ENCODE peak calls at places on chromosomes 12 and 14, in nine cellular contexts. N is fibroblast of lung; J is heart right ventricle; X is MM.1S; O is CD4-positive, alpha-beta T cell; M is transverse colon; I is Peyer's patch; Y is suprapubic skin; W is left lung. G is an unnamed sample. For H3K27me3 and H3K9me3, the result is how much of the 10 kb centered on the place peaks cover.

GRCh38 chr12:85874064-85874463 is at the start of gene NTS:
- DNase-seq in W (no peak), O (no peak), Y (no peak), X (no peak), J (no peak), N (no peak), M (no peak), I (no peak), G (no peak)

GRCh38 chr14:75279153-75279738 is 618 bp downstream of the FOS start:
- DNase-seq in W (peak), J (peak), Y (peak), M (peak), X (no peak), I (peak), N (peak), O (peak), G (no peak)

GRCh38 chr12:77485961-77486579 is 344.6 kb upstream of the NAV3 start:
- DNase-seq in Y (no peak), O (no peak), I (no peak), W (no peak), J (no peak), N (no peak), M (no peak), X (no peak), G (no peak)

GRCh38 chr12:113065126-113066007 is 8.8 kb downstream of the DTX1 start:
- DNase-seq in X (no peak), O (no peak), Y (no peak), N (no peak), I (no peak), M (no peak), W (no peak), J (no peak), G (no peak)

GRCh38 chr14:21940887-21941855 is 267.6 kb upstream of the OR4E1 start:
- DNase-seq in M (no peak), W (peak), X (no peak), J (no peak), O (no peak), I (no peak), Y (no peak), N (no peak), G (peak)

GRCh38 chr12:27488479-27488878 is 35.5 kb upstream of the PPFIBP1 start:
- DNase-seq in N (no peak), I (no peak), X (no peak), M (no peak), O (no peak), Y (no peak), W (no peak), J (no peak), G (no peak)

GRCh38 chr14:104708606-104709268 is 15.3 kb upstream of the ADSS1 start:
- DNase-seq in N (no peak), O (peak), W (no peak), X (peak), M (peak), J (peak), I (peak), Y (no peak), G (peak)

GRCh38 chr12:43760396-43760795 is 1.6 kb downstream of the IRAK4 start:
- DNase-seq in I (no peak), O (no peak), M (no peak), Y (no peak), J (no peak), N (no peak), X (no peak), W (no peak), G (no peak)

GRCh38 chr14:77599894-77600293 is 16.5 kb downstream of the SPTLC2 start:
- DNase-seq in N (peak), X (no peak), J (no peak), I (no peak), Y (no peak), W (no peak), O (no peak), M (peak), G (peak)

GRCh38 chr14:61234215-61234916 is 46.8 kb downstream of the TMEM30B start:
- DNase-seq in J (no peak), M (no peak), X (no peak), O (no peak), W (no peak), N (no peak), I (no peak), Y (no peak), G (no peak)
- H3K27me3 ChIP-seq in J (under half), M (under half), X (under half), O (under half), W (under half), N (under half), I (under half), Y (under half), G (under half)

GRCh38 chr12:37672655-37673260 is 643.8 kb upstream of the ALG10B start:
- DNase-seq in Y (no peak), M (no peak), N (no peak), I (no peak), J (no peak), X (no peak), W (no peak), O (no peak), G (no peak)
- H3K9me3 ChIP-seq in Y (under half), M (under half), N (under half), I (under half), J (under half), X (under half), W (under half), O (under half), G (under half)

DNA sequence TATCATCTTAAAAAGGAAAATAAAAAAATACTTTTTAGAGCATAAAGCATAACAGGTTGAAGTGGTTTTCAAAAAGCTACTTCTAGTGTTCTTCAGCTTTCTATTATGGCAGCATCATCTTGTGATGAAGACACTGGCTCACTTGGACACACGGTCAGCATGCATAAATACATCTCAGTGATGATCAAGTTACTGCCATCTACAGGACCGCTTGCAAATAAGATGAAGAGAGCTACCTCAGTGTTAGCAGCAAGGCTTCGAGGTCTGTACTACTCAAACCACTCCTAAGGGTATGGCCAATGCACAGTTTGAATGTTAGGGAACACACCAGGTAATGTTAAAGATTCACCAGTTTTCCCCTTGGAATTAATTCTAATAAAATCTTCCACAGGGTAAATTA is 58.8 kb downstream of the GALC start:
- DNase-seq in I (no peak), X (no peak), M (no peak), O (no peak), W (no peak), Y (no peak), J (no peak), N (peak), G (no peak)
- TF ChIP-seq CTCF in I (no peak), X (no peak), M (no peak), O (no peak), W (no peak), Y (no peak), J (no peak), N (peak), G (peak)

GRCh38 chr14:64503184-64503433 is 529 bp downstream of the ZBTB25 start:
- DNase-seq in O (no peak), N (no peak), X (no peak), J (no peak), Y (no peak), I (no peak), W (no peak), M (no peak), G (no peak)

GRCh38 chr14:64502476-64503183 is 1.0 kb downstream of the ZBTB25 start:
- DNase-seq in M (peak), O (peak), N (peak), X (peak), W (no peak), I (no peak), Y (peak), J (no peak), G (peak)

GRCh38 chr14:64503434-64504309 is at the start of gene ZBTB25:
- DNase-seq in W (peak), O (peak), I (peak), Y (peak), J (peak), X (peak), N (peak), M (peak), G (peak)

GRCh38 chr14:64504897-64505771 is 564 bp downstream of the ZBTB1 start:
- DNase-seq in O (peak), Y (peak), M (peak), N (peak), W (peak), J (peak), I (peak), X (peak), G (peak)

GRCh38 chr14:64504310-64504896 is at the start of gene ZBTB1:
- DNase-seq in M (peak), W (peak), J (peak), O (peak), I (peak), X (peak), Y (peak), N (peak), G (peak)
- H3K27me3 ChIP-seq in M (under half), W (under half), J (under half), O (under half), I (under half), X (under half), Y (under half), N (under half), G (under half)

GRCh38 chr12:120866143-120866542 is 38.0 kb downstream of the SPPL3 start:
- DNase-seq in O (no peak), M (no peak), I (no peak), J (no peak), X (no peak), Y (no peak), N (no peak), W (no peak), G (no peak)
- H3K9me3 ChIP-seq in O (under half), M (under half), I (under half), J (under half), X (under half), Y (under half), N (under half), W (under half), G (under half)

DNA sequence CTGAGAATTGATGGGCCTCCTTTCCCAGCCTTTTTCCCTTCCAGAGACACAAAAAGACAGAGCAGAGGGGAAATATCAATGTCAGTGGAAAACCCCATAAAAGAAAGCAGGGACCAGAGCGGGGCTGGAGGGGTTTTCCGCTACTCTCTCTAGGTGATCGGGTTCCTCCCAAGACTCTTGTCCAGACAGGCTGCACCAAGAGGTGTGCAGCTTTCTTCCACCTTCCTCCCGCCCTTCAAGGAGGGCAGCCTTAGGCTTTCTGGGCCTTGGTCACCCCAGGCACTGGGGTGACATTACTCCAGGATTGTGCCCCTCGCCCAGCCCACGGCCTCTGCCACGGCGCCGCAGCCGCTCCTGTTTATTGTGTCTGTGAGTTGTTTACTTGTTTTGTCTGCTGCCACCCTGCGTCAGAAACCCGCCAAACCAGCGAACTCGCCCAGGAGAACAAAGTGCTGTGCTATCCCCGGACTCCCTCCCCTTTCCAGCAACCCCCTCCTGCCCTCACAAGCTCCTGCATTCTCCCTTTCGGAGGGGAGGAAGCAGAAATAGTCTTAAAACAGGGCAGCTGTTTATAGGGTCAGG is 6.7 kb upstream of the HOXC6 start:
- DNase-seq in M (no peak), Y (no peak), O (no peak), I (no peak), J (no peak), X (no peak), N (no peak), W (peak), G (no peak)
- TF ChIP-seq CTCF in M (no peak), Y (peak), O (no peak), I (peak), J (no peak), X (peak), N (no peak), W (no peak), G (no peak)

GRCh38 chr12:57460457-57461325 is 1.1 kb downstream of the GLI1 start:
- DNase-seq in J (no peak), X (peak), O (no peak), Y (no peak), N (no peak), I (no peak), M (no peak), W (no peak), G (no peak)

GRCh38 chr12:57461326-57461903 is 1.8 kb downstream of the GLI1 start:
- DNase-seq in J (peak), X (no peak), N (peak), M (peak), O (no peak), Y (peak), W (peak), I (peak), G (no peak)

GRCh38 chr12:57458665-57459054 is 925 bp upstream of the GLI1 start:
- DNase-seq in Y (no peak), J (no peak), W (no peak), N (no peak), O (no peak), I (no peak), M (no peak), X (no peak), G (no peak)

GRCh38 chr12:57459750-57460400 is at the start of gene GLI1:
- DNase-seq in W (no peak), N (no peak), X (no peak), J (no peak), M (no peak), Y (no peak), I (peak), O (no peak), G (no peak)

DNA sequence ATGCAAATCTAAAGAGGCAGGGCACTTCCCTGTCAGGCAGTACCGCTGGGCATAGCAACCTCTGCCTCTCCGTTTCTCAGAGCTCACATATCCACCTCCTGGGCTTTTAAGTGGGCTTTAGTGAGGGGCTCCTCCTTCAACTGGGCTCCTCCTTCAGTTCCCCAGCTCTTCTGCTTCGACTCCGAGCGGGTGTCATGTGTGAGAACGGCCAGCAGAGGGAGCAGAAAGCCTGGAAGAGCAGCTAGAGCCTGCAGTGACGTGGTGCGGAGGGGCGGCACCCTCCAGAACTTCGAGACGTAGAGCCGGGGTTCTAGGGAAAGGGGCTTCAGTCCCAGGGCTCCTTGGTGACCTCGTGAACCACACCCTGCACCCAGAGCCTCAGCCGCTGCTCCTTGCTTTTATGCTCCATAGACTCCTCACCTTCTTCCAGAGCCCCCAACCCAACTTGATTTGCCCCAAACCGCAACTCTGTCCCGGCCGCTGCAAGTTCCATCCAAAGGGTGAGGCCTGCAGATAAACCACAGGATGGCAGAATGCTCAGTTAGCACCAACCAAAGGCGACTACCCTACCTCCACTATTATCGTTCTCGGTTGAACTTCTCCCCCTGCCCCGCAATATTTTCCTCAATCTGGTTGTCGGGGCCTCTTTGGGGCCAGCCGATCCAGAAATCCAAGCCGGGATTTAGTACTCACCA is 383 bp upstream of the GLI1 start:
- DNase-seq in M (peak), J (peak), O (peak), X (peak), Y (peak), I (peak), W (peak), N (peak), G (peak)
- H3K27me3 ChIP-seq in M (under half), J (under half), O (under half), X (under half), Y (under half), I (under half), W (half or more), N (under half), G (under half)

DNA sequence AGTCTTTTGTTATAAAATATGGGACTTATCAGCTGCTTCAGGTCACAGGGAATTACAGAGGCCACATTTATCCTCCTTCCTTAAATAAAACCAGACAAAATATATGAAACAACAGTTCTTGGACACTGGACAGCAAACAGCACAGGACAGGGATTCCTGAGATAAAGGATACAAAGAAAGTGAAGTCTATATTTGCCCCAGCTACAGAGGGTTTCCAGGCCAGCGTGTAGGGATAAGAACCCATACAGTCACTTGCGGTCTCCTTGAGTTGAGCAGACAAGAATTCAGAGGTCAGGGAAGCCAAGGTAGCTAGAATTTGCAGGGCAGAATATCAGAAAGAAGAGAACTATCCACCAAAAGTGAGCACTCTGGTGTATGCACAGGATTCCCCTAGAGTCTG is 8.8 kb upstream of the LLPH start:
- DNase-seq in X (no peak), I (no peak), Y (no peak), W (no peak), O (no peak), N (no peak), J (no peak), M (no peak), G (no peak)
- H3K9me3 ChIP-seq in X (under half), I (under half), Y (under half), W (under half), O (under half), N (under half), J (under half), M (under half), G (under half)

DNA sequence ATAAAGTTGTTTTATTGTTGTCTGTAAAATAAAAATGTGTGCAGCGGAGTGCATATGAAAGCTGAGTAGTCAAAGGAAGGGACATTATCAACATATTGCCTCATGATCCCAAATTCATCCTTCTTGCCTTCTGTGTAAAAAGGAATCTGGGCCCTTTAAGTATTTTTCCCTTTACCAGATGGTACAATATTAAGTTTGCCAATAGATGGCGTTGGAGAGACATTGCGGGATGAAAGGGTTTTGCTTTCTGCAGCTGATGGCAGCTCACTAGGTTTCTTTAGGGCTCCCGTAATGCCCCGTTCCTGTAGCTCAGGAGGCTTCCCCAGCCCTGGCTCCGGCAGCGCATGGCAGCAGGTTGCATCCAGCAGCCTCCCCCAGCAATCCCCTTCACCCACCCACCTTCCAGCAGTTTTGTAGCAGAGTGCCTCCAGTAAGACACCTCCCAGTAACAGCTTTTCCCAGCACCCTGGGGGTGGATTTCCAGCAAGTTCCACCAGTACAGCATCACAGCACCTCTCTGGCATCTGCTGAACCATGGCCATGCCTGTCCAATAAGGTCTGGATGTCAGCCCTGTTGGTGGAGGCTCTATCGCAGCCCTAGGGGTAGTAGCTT is 354.4 kb downstream of the MED13L start:
- DNase-seq in X (peak), O (no peak), M (no peak), I (no peak), Y (no peak), N (no peak), W (no peak), J (no peak), G (peak)
- TF ChIP-seq CTCF in X (peak), O (no peak), M (peak), I (peak), Y (no peak), N (peak), W (no peak), J (no peak), G (peak)